ENCODE peak calls at places on chromosomes 1 and 21, in seven cellular contexts. R, J, K, P, A, L and Y are unnamed samples.

GRCh38 chr1:92792340-92792782 is 7.5 kb upstream of the EVI5 start:
- DNase-seq in R (peak), J (no peak), K (no peak), P (peak), A (no peak), L (no peak), Y (no peak)

GRCh38 chr1:179142889-179143299 is 61.0 kb downstream of the TOR3A start:
- DNase-seq in R (peak), J (no peak), K (no peak), P (peak), A (no peak), L (peak), Y (no peak)

GRCh38 chr1:177593105-177593504 is 376.8 kb downstream of the SEC16B start:
- DNase-seq in R (no peak), J (no peak), K (no peak), P (no peak), A (no peak), L (no peak), Y (no peak)

GRCh38 chr1:205060746-205061145 is 17.7 kb downstream of the CNTN2 start:
- DNase-seq in R (no peak), J (no peak), K (no peak), P (no peak), A (no peak), L (no peak), Y (no peak)

GRCh38 chr1:30541721-30542485 is 181.5 kb downstream of the MATN1 start:
- DNase-seq in R (no peak), J (no peak), K (no peak), P (no peak), A (no peak), L (no peak), Y (no peak)

GRCh38 chr1:18137759-18138345 is 30.3 kb downstream of the IGSF21 start:
- DNase-seq in R (no peak), J (no peak), K (no peak), P (no peak), A (no peak), L (no peak), Y (no peak)

GRCh38 chr21:39153373-39153772 is 29.9 kb downstream of the PSMG1 start:
- DNase-seq in R (no peak), J (no peak), K (no peak), P (no peak), A (no peak), L (peak), Y (no peak)

GRCh38 chr21:41651830-41652229 is 115.0 kb downstream of the RIPK4 start:
- DNase-seq in R (no peak), J (peak), K (no peak), P (no peak), A (no peak), L (peak), Y (no peak)

GRCh38 chr1:115642168-115643072 is 650 bp downstream of the VANGL1 start:
- DNase-seq in R (peak), J (peak), K (no peak), P (no peak), A (no peak), L (peak), Y (no peak)

GRCh38 chr1:16076003-16076870 is 2.8 kb upstream of the FAM131C start:
- DNase-seq in R (peak), J (no peak), K (no peak), P (peak), A (no peak), L (peak), Y (no peak)

GRCh38 chr1:228282329-228283042 is 74.6 kb downstream of the OBSCN start:
- DNase-seq in R (no peak), J (peak), K (no peak), P (no peak), A (no peak), L (peak), Y (no peak)

GRCh38 chr21:42747267-42747701 is 93.9 kb downstream of the PDE9A start:
- DNase-seq in R (no peak), J (peak), K (no peak), P (no peak), A (peak), L (no peak), Y (no peak)

GRCh38 chr1:87523466-87523865 is 194.8 kb downstream of the LMO4 start:
- DNase-seq in R (no peak), J (no peak), K (no peak), P (no peak), A (no peak), L (no peak), Y (no peak)

GRCh38 chr1:112687361-112687760 is 12.9 kb downstream of the MOV10 start:
- DNase-seq in R (no peak), J (no peak), K (no peak), P (no peak), A (no peak), L (no peak), Y (no peak)

GRCh38 chr1:244920911-244921310 is 56.6 kb upstream of the HNRNPU start:
- DNase-seq in R (no peak), J (no peak), K (no peak), P (no peak), A (no peak), L (no peak), Y (no peak)